ENCODE peak calls at places on chromosomes 6 and 20, in four cellular contexts. One of them, this sample, is unnamed.

GRCh38 chr6:150212745-150213144 is 69.9 kb downstream of the PPP1R14C start:
- DNase-seq in neural progenitor cell: no peak
- DNase-seq in fibroblast of lung: peak; percentile 27
- DNase-seq in astrocyte: peak; percentile 11
- DNase-seq in this sample: no peak

GRCh38 chr6:167828325-167828956 is 1.7 kb downstream of the AFDN start:
- DNase-seq in neural progenitor cell: no peak
- DNase-seq in fibroblast of lung: no peak
- DNase-seq in astrocyte: no peak
- DNase-seq in this sample: no peak

GRCh38 chr20:58717278-58718091 is 24.9 kb downstream of the NPEPL1 start:
- DNase-seq in fibroblast of lung: no peak
- DNase-seq in astrocyte: no peak
- DNase-seq in neural progenitor cell: no peak
- DNase-seq in this sample: peak; percentile 6

GRCh38 chr6:132919028-132919427 is 104.7 kb downstream of the RPS12 start:
- DNase-seq in fibroblast of lung: peak; percentile 45
- DNase-seq in astrocyte: peak; percentile 43
- DNase-seq in neural progenitor cell: no peak
- DNase-seq in this sample: no peak

GRCh38 chr20:48056218-48056617 is 270.9 kb upstream of the SULF2 start:
- DNase-seq in astrocyte: no peak
- DNase-seq in neural progenitor cell: peak; percentile 68
- DNase-seq in fibroblast of lung: no peak
- DNase-seq in this sample: no peak

GRCh38 chr6:12163149-12163548 is 127.0 kb upstream of the EDN1 start:
- DNase-seq in neural progenitor cell: no peak
- DNase-seq in astrocyte: no peak
- DNase-seq in fibroblast of lung: no peak
- DNase-seq in this sample: peak; percentile 79

GRCh38 chr6:116536216-116536621 is 9.3 kb downstream of the TRAPPC3L start:
- DNase-seq in neural progenitor cell: peak; percentile 81
- DNase-seq in astrocyte: peak; percentile 50
- DNase-seq in fibroblast of lung: peak; percentile 63
- DNase-seq in this sample: peak; percentile 11

GRCh38 chr6:12576389-12576788 is 140.2 kb upstream of the PHACTR1 start:
- DNase-seq in neural progenitor cell: no peak
- DNase-seq in fibroblast of lung: peak; percentile 87
- DNase-seq in astrocyte: peak; percentile 81
- DNase-seq in this sample: no peak

GRCh38 chr6:51077967-51078518 is 259.4 kb downstream of the TFAP2B start:
- DNase-seq in neural progenitor cell: peak; percentile 19
- DNase-seq in astrocyte: no peak
- DNase-seq in fibroblast of lung: no peak
- DNase-seq in this sample: no peak

GRCh38 chr20:17518339-17519052 is 12.7 kb downstream of the BFSP1 start:
- DNase-seq in astrocyte: no peak
- DNase-seq in fibroblast of lung: no peak
- DNase-seq in neural progenitor cell: peak; percentile 39
- DNase-seq in this sample: no peak

GRCh38 chr6:4703367-4703766 is 72.8 kb upstream of the CDYL start:
- DNase-seq in neural progenitor cell: no peak
- DNase-seq in fibroblast of lung: no peak
- DNase-seq in astrocyte: no peak
- DNase-seq in this sample: no peak

GRCh38 chr6:152233547-152234320 is 403.4 kb downstream of the SYNE1 start:
- DNase-seq in fibroblast of lung: no peak
- DNase-seq in astrocyte: no peak
- DNase-seq in neural progenitor cell: no peak
- DNase-seq in this sample: no peak

GRCh38 chr20:49323622-49324238 is 45.9 kb upstream of the ZNFX1 start:
- DNase-seq in astrocyte: peak; percentile 86
- DNase-seq in neural progenitor cell: no peak
- DNase-seq in fibroblast of lung: peak; percentile 89
- DNase-seq in this sample: peak; percentile 82

GRCh38 chr20:64056889-64057627 is 5.9 kb upstream of the TCEA2 start:
- DNase-seq in neural progenitor cell: peak; percentile 32
- DNase-seq in fibroblast of lung: no peak
- DNase-seq in astrocyte: no peak
- DNase-seq in this sample: no peak

GRCh38 chr6:45156075-45156474 is 172.1 kb upstream of the RUNX2 start:
- DNase-seq in fibroblast of lung: peak; percentile 13
- DNase-seq in astrocyte: no peak
- DNase-seq in neural progenitor cell: no peak
- DNase-seq in this sample: peak; percentile 66

GRCh38 chr6:6972456-6972855 is 135.3 kb upstream of the RREB1 start:
- DNase-seq in astrocyte: peak; percentile 89
- DNase-seq in fibroblast of lung: peak; percentile 91
- DNase-seq in neural progenitor cell: no peak
- DNase-seq in this sample: no peak

GRCh38 chr6:157964139-157964538 is 17.5 kb upstream of the SYNJ2 start:
- DNase-seq in astrocyte: no peak
- DNase-seq in fibroblast of lung: peak; percentile 52
- DNase-seq in neural progenitor cell: no peak
- DNase-seq in this sample: no peak

GRCh38 chr6:118283759-118284158 is 264.3 kb upstream of the PLN start:
- DNase-seq in fibroblast of lung: peak; percentile 55
- DNase-seq in astrocyte: peak; percentile 37
- DNase-seq in neural progenitor cell: peak; percentile 70
- DNase-seq in this sample: peak; percentile 52

GRCh38 chr6:1792989-1793388 is 183.3 kb downstream of the FOXC1 start:
- DNase-seq in fibroblast of lung: no peak
- DNase-seq in astrocyte: no peak
- DNase-seq in neural progenitor cell: peak; percentile 42
- DNase-seq in this sample: peak; percentile 41

GRCh38 chr6:42933195-42933594 is 3.9 kb downstream of the CNPY3 start:
- DNase-seq in fibroblast of lung: no peak
- DNase-seq in neural progenitor cell: no peak
- DNase-seq in astrocyte: no peak
- DNase-seq in this sample: no peak

GRCh38 chr6:137313928-137314855 is 95.0 kb upstream of the IFNGR1 start:
- DNase-seq in neural progenitor cell: peak; percentile 87
- DNase-seq in astrocyte: peak; percentile 47
- DNase-seq in fibroblast of lung: peak; percentile 64
- DNase-seq in this sample: peak; percentile 79

GRCh38 chr6:52352239-52353008 is 9.5 kb upstream of the PAQR8 start:
- DNase-seq in fibroblast of lung: peak; percentile 94
- DNase-seq in neural progenitor cell: peak; percentile 16
- DNase-seq in astrocyte: peak; percentile 93
- DNase-seq in this sample: no peak

GRCh38 chr6:73085362-73085975 is 139.8 kb downstream of the KHDC1L start:
- DNase-seq in astrocyte: peak; percentile 45
- DNase-seq in neural progenitor cell: peak; percentile 79
- DNase-seq in fibroblast of lung: peak; percentile 54
- DNase-seq in this sample: no peak
- H3K4me2 ChIP-seq in astrocyte: peak overlapping the region; percentile 39
- H3K4me2 ChIP-seq in neural progenitor cell: peak overlapping the region; percentile 65
- H3K4me2 ChIP-seq in fibroblast of lung: no peak overlapping the region
- H3K4me2 ChIP-seq in this sample: no peak overlapping the region

GRCh38 chr6:108654465-108655106 is 93.9 kb downstream of the FOXO3 start:
- DNase-seq in fibroblast of lung: peak; percentile 45
- DNase-seq in neural progenitor cell: no peak
- DNase-seq in astrocyte: peak; percentile 41
- DNase-seq in this sample: no peak
- H3K79me2 ChIP-seq in fibroblast of lung: peaks cover 73% of the 10 kb centered on the region
- H3K79me2 ChIP-seq in neural progenitor cell: no peaks in the 10 kb centered on the region
- H3K79me2 ChIP-seq in astrocyte: peaks cover 79% of the 10 kb centered on the region
- H3K79me2 ChIP-seq in this sample: peaks cover 38% of the 10 kb centered on the region

GRCh38 chr20:45101333-45101850 is 465 bp upstream of the KCNS1 start:
- DNase-seq in fibroblast of lung: no peak
- DNase-seq in neural progenitor cell: no peak
- DNase-seq in astrocyte: no peak
- DNase-seq in this sample: no peak
- H3K4me3 ChIP-seq in fibroblast of lung: no peak overlapping the region
- H3K4me3 ChIP-seq in neural progenitor cell: peak overlapping the region; percentile 34
- H3K4me3 ChIP-seq in astrocyte: no peak overlapping the region
- H3K4me3 ChIP-seq in this sample: no peak overlapping the region

GRCh38 chr6:135196739-135197510 is 15.8 kb downstream of the MYB start:
- DNase-seq in astrocyte: no peak
- DNase-seq in neural progenitor cell: no peak
- DNase-seq in fibroblast of lung: no peak
- DNase-seq in this sample: no peak
- H3K4me2 ChIP-seq in astrocyte: no peak overlapping the region
- H3K4me2 ChIP-seq in neural progenitor cell: no peak overlapping the region
- H3K4me2 ChIP-seq in fibroblast of lung: no peak overlapping the region
- H3K4me2 ChIP-seq in this sample: no peak overlapping the region

GRCh38 chr20:38961530-38962043 is 557 bp upstream of the DHX35 start:
- DNase-seq in neural progenitor cell: peak; percentile 15
- DNase-seq in fibroblast of lung: no peak
- DNase-seq in astrocyte: no peak
- DNase-seq in this sample: peak; percentile 53
- H3K79me2 ChIP-seq in neural progenitor cell: peaks cover 50% of the 10 kb centered on the region
- H3K79me2 ChIP-seq in fibroblast of lung: peaks cover 27% of the 10 kb centered on the region
- H3K79me2 ChIP-seq in astrocyte: peaks cover 36% of the 10 kb centered on the region
- H3K79me2 ChIP-seq in this sample: peaks cover 55% of the 10 kb centered on the region

DNA sequence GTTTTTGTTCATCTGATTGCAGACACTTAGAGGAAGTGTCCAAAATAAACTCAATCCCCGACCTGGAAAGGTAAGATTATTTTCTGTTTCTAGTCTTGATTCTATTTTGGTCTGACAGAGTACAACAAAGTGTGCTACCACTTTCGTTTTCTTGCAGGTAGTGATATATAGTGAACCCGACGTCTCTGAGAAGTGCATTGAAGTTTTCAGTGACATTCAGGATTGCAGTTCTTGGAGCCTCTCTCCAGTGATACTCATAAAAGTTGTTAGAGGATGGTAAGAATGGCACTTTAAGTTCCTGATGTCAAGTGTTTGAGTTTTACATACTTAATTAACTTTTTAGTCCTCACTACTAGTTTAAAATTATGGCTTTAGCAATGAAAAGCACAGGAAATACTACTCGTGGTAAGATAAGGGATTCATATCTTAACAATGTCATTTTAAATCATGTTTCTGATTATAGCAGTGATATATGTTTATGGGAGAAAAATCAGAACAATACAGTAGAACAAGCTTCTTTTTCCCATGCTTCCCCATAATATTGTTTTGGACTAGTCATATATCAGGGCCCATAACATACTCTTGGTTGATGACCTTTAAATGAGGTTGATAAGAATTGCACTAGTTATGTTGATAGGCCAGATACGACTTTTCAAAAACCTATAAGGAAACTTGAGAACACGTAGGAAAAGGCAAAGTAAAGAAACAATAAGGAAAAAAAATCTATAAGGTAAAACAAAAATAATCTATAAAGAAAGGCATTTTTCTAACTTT is 104.0 kb downstream of the RTN4IP1 start:
- DNase-seq in fibroblast of lung: no peak
- DNase-seq in neural progenitor cell: no peak
- DNase-seq in astrocyte: no peak
- DNase-seq in this sample: no peak
- H3K4me3 ChIP-seq in fibroblast of lung: no peak overlapping the region
- H3K4me3 ChIP-seq in neural progenitor cell: no peak overlapping the region
- H3K4me3 ChIP-seq in astrocyte: no peak overlapping the region
- H3K4me3 ChIP-seq in this sample: peak overlapping the region; percentile 13

GRCh38 chr6:33905081-33905609 is 101.3 kb upstream of the MLN start:
- DNase-seq in astrocyte: no peak
- DNase-seq in fibroblast of lung: no peak
- DNase-seq in neural progenitor cell: no peak
- DNase-seq in this sample: peak; percentile 40
- H3K4me2 ChIP-seq in astrocyte: no peak overlapping the region
- H3K4me2 ChIP-seq in fibroblast of lung: no peak overlapping the region
- H3K4me2 ChIP-seq in neural progenitor cell: no peak overlapping the region
- H3K4me2 ChIP-seq in this sample: no peak overlapping the region